ENCODE peak calls at places on chromosome X, in five cellular contexts. P, K, W, F and S are unnamed samples.

GRCh38 chrX:11666180-11666579 is 460 bp upstream of the ARHGAP6 start:
- DNase-seq in W (peak), F (no peak), K (no peak), P (no peak), S (no peak)

GRCh38 chrX:134909258-134909657 is 81.5 kb upstream of the SMIM10 start:
- DNase-seq in P (no peak), K (no peak), F (no peak), W (no peak), S (no peak)

GRCh38 chrX:143664302-143664701 is 28.4 kb upstream of the SLITRK4 start:
- DNase-seq in P (no peak), F (no peak), W (peak), K (no peak), S (no peak)

GRCh38 chrX:22234380-22234779 is 38.3 kb upstream of the CBLL2 start:
- DNase-seq in W (no peak), K (no peak), P (no peak), F (no peak), S (no peak)

GRCh38 chrX:116435597-116435996 is 809 bp upstream of the SLC6A14 start:
- DNase-seq in P (no peak), K (no peak), F (no peak), W (no peak), S (no peak)

GRCh38 chrX:50157545-50158125 is 43.2 kb downstream of the AKAP4 start:
- DNase-seq in K (no peak), P (no peak), F (no peak), W (no peak), S (no peak)

GRCh38 chrX:110600745-110601310 is 194.8 kb downstream of the CHRDL1 start:
- DNase-seq in P (no peak), K (no peak), F (no peak), W (no peak), S (no peak)

GRCh38 chrX:108443065-108443464 is 3.4 kb downstream of the COL4A5 start:
- DNase-seq in K (no peak), W (no peak), P (no peak), F (no peak), S (no peak)

GRCh38 chrX:27186671-27187070 is 276.5 kb downstream of the PPP4R3C start:
- DNase-seq in F (no peak), K (no peak), P (peak), W (peak), S (no peak)

GRCh38 chrX:29797156-29797555 is 418.2 kb upstream of the MAGEB2 start:
- DNase-seq in F (no peak), K (no peak), W (no peak), P (no peak), S (no peak)
- TF ChIP-seq TAF1 in F (no peak), K (no peak), W (no peak), P (no peak), S (no peak)

GRCh38 chrX:32788936-32789335 is 422.4 kb downstream of the DMD start:
- DNase-seq in W (no peak), P (no peak), K (no peak), F (no peak), S (no peak)
- TF ChIP-seq TAF1 in W (no peak), P (no peak), K (no peak), F (no peak), S (no peak)

DNA sequence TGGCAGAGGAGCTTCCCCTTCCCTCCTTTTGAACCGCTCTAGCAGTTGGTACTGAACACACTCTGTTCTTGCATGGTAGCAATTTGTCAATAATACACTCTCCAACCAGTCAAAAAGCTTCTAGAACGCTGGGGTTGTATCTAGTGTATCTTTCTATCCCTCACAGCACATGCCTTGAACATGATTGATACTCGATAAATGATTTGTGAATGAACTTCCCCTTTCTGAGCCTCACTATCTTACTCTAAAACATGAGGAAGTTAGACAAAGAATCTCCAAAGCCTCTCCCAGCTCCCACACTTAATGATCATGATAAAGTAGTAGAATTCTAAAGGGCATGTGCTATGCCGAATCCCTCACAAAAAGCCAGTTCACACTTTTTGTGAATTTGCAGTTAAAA is 64.4 kb downstream of the DLG3 start:
- DNase-seq in K (no peak), W (no peak), F (no peak), P (no peak), S (no peak)
- TF ChIP-seq TAF1 in K (no peak), W (no peak), F (no peak), P (no peak), S (no peak)

DNA sequence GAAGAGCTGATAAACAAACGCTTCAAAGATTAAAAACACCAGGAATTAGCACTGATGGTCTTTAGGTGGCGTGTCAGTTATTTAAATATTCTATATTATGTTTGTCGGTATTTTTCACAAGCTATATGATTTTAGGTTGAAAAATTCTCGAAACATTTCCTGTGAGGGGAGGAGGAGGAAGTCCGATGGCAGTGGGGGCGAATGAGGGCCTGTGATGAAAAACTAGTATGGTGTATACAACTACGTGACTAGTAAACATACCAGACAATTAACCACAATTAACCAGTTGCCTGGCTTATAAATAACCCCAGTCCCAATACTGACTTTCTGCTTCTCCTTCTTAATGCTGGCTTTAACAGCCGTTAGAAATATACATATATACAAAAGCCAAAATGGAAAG is 612 bp upstream of the NAP1L2 start:
- DNase-seq in P (no peak), K (no peak), W (no peak), F (no peak), S (no peak)
- TF ChIP-seq TAF1 in P (no peak), K (no peak), W (no peak), F (no peak), S (no peak)

DNA sequence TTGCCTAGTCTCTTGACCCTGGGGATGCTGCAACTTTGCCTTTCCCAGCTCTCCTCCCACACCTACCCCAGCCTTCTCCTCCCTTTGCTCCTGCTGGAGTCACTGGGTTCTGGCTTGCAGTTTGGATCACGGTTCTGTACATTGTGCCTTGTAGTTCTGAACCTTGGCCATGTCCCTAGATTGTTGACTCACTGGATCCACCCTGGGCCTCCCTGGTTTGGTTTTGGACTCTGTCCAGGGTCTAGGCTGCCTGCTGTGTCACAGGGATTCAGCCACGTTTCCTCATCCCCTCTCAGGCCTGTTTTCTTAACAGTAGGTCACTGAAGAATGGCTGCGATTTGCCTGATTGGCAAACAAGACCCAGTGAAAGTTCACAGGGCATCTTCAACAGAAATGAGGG is 11.5 kb upstream of the GABRE start:
- DNase-seq in K (no peak), F (no peak), W (no peak), P (no peak), S (no peak)
- TF ChIP-seq TAF1 in K (no peak), F (no peak), W (no peak), P (no peak), S (no peak)

GRCh38 chrX:15207384-15207783 is 62.5 kb downstream of the ASB9 start:
- DNase-seq in P (no peak), F (no peak), W (no peak), K (no peak), S (no peak)
- TF ChIP-seq TAF1 in P (no peak), F (no peak), W (no peak), K (no peak), S (no peak)